ENCODE peak calls at places on chromosomes 4 and X, in five cellular contexts. U is mesenchymal stem cell, O is type B pancreatic cell, N is T-helper 22 cell, J is heart left ventricle. M is an unnamed sample.

GRCh38 chr4:113967687-113968086 is 11.8 kb downstream of the ARSJ start:
- DNase-seq in U (no peak), J (no peak), O (no peak), N (no peak), M (no peak)

GRCh38 chrX:152861116-152861515 is 30.3 kb downstream of the NSDHL start:
- DNase-seq in U (peak), O (no peak), N (no peak), J (no peak), M (no peak)

GRCh38 chrX:70455366-70456202 is 10.9 kb downstream of the DLG3 start:
- DNase-seq in J (no peak), O (no peak), U (peak), N (no peak), M (no peak)

GRCh38 chr4:100087743-100088142 is 102.5 kb downstream of the DDIT4L start:
- DNase-seq in O (no peak), J (no peak), U (no peak), N (no peak), M (no peak)

GRCh38 chr4:1011022-1011694 is at the start of gene FGFRL1:
- DNase-seq in U (peak), O (peak), J (peak), N (peak), M (peak)

GRCh38 chr4:94533405-94534223 is 81.9 kb downstream of the PDLIM5 start:
- DNase-seq in O (no peak), N (no peak), J (no peak), U (peak), M (no peak)

GRCh38 chr4:140094701-140095420 is 59.1 kb downstream of the MAML3 start:
- DNase-seq in O (no peak), J (peak), N (peak), U (no peak), M (peak)

GRCh38 chr4:159401791-159402380 is 299.0 kb downstream of the RAPGEF2 start:
- DNase-seq in U (peak), N (no peak), J (no peak), O (no peak), M (no peak)

GRCh38 chrX:115968436-115969252 is 201.9 kb upstream of the AGTR2 start:
- DNase-seq in U (peak), O (no peak), N (no peak), J (peak), M (peak)

GRCh38 chr4:85703098-85703497 is 228.1 kb downstream of the ARHGAP24 start:
- DNase-seq in J (no peak), U (no peak), O (no peak), N (no peak), M (no peak)